ENCODE peak calls at places on chromosomes 11 and 22, in nine cellular contexts. O is IMR-90, J is fibroblast of lung, H is Panc1, L is OCI-LY7, T is glutamatergic neuron, Y is cardiac fibroblast, K is A549, B is tibial artery. N is an unnamed sample.

GRCh38 chr22:38124236-38124974 is 13.9 kb upstream of the BAIAP2L2 start:
- DNase-seq in O (no peak), J (no peak), H (no peak), L (no peak), T (no peak), Y (no peak), K (no peak), B (no peak), N (no peak)

GRCh38 chr11:120061036-120061760 is 76.7 kb downstream of the TRIM29 start:
- DNase-seq in O (no peak), J (no peak), H (no peak), L (no peak), T (no peak), Y (no peak), K (no peak), B (no peak), N (no peak)

GRCh38 chr11:57903441-57904123 is 120.1 kb upstream of the OR9Q1 start:
- DNase-seq in O (peak), J (no peak), H (no peak), L (no peak), T (no peak), Y (peak), K (peak), B (no peak), N (no peak)

GRCh38 chr22:32775957-32776356 is 25.5 kb upstream of the TIMP3 start:
- DNase-seq in O (no peak), J (no peak), H (no peak), L (peak), T (no peak), Y (no peak), K (peak), B (no peak), N (no peak)

GRCh38 chr22:36510966-36511881 is 4.4 kb upstream of the FOXRED2 start:
- DNase-seq in O (peak), J (peak), H (no peak), L (peak), T (peak), Y (peak), K (peak), B (no peak), N (peak)

GRCh38 chr11:22802861-22803260 is 26.7 kb downstream of the SVIP start:
- DNase-seq in O (no peak), J (no peak), H (no peak), L (no peak), T (no peak), Y (no peak), K (no peak), B (no peak), N (no peak)

GRCh38 chr11:121716060-121716459 is 263.3 kb upstream of the SORL1-AS1 start:
- DNase-seq in O (peak), J (peak), H (no peak), L (no peak), T (no peak), Y (peak), K (no peak), B (no peak), N (no peak)

GRCh38 chr11:22371188-22371587 is 33.0 kb downstream of the SLC17A6 start:
- DNase-seq in O (no peak), J (no peak), H (no peak), L (no peak), T (no peak), Y (no peak), K (no peak), B (no peak), N (no peak)

GRCh38 chr11:45872513-45873356 is 12.7 kb upstream of the MAPK8IP1 start:
- DNase-seq in O (peak), J (peak), H (no peak), L (peak), T (peak), Y (peak), K (peak), B (no peak), N (peak)

GRCh38 chr11:106076421-106076922 is 675 bp downstream of the KBTBD3 start:
- DNase-seq in O (no peak), J (no peak), H (peak), L (peak), T (no peak), Y (no peak), K (no peak), B (peak), N (no peak)

GRCh38 chr11:8209208-8209807 is 40.5 kb upstream of the RIC3 start:
- DNase-seq in O (no peak), J (no peak), H (no peak), L (no peak), T (no peak), Y (no peak), K (no peak), B (no peak), N (no peak)

GRCh38 chr11:67371549-67372231 is 1.7 kb downstream of the CLCF1 start:
- DNase-seq in O (peak), J (peak), H (no peak), L (peak), T (peak), Y (peak), K (peak), B (peak), N (no peak)

GRCh38 chr22:22213231-22213630 is 31.4 kb upstream of the VPREB1 start:
- DNase-seq in O (peak), J (peak), H (no peak), L (no peak), T (no peak), Y (no peak), K (no peak), B (no peak), N (no peak)

GRCh38 chr11:123454060-123454651 is 24.1 kb downstream of the GRAMD1B start:
- DNase-seq in O (peak), J (no peak), H (no peak), L (no peak), T (no peak), Y (peak), K (peak), B (no peak), N (no peak)

GRCh38 chr11:121494355-121495099 is 41.8 kb upstream of the SORL1-AS1 start:
- DNase-seq in O (no peak), J (no peak), H (no peak), L (peak), T (no peak), Y (no peak), K (no peak), B (no peak), N (no peak)

GRCh38 chr11:124863826-124864165 is 1.4 kb upstream of the ROBO3 start:
- DNase-seq in O (no peak), J (no peak), H (no peak), L (no peak), T (no peak), Y (no peak), K (no peak), B (no peak), N (no peak)

GRCh38 chr22:19730141-19730661 is 6.9 kb downstream of the GP1BB start:
- DNase-seq in O (no peak), J (no peak), H (no peak), L (no peak), T (no peak), Y (no peak), K (no peak), B (no peak), N (no peak)
- TF ChIP-seq CTCF in O (no peak), J (no peak), H (no peak), L (no peak), T (no peak), Y (no peak), K (no peak), B (no peak), N (no peak)

GRCh38 chr11:93611836-93612677 is 49.4 kb upstream of the CEP295 start:
- DNase-seq in O (no peak), J (no peak), H (no peak), L (no peak), T (no peak), Y (no peak), K (no peak), B (no peak), N (no peak)

GRCh38 chr11:93608280-93608862 is 53.1 kb upstream of the CEP295 start:
- DNase-seq in O (no peak), J (no peak), H (no peak), L (no peak), T (no peak), Y (no peak), K (no peak), B (no peak), N (no peak)

GRCh38 chr11:93613432-93613831 is 48.0 kb upstream of the CEP295 start:
- DNase-seq in O (no peak), J (no peak), H (no peak), L (no peak), T (no peak), Y (no peak), K (no peak), B (no peak), N (no peak)

GRCh38 chr11:93614111-93614784 is 47.2 kb upstream of the CEP295 start:
- DNase-seq in O (no peak), J (no peak), H (no peak), L (peak), T (no peak), Y (no peak), K (peak), B (no peak), N (peak)
- TF ChIP-seq CTCF in O (no peak), J (peak), H (peak), L (peak), T (no peak), Y (peak), K (peak), B (no peak), N (peak)

GRCh38 chr11:10908215-10908990 is 50.5 kb upstream of the ZBED5 start:
- DNase-seq in O (peak), J (peak), H (no peak), L (no peak), T (no peak), Y (peak), K (peak), B (no peak), N (no peak)

GRCh38 chr11:10902301-10902700 is 44.4 kb upstream of the ZBED5 start:
- DNase-seq in O (no peak), J (peak), H (no peak), L (no peak), T (no peak), Y (no peak), K (no peak), B (no peak), N (no peak)

GRCh38 chr11:10909141-10909883 is 51.5 kb upstream of the ZBED5 start:
- DNase-seq in O (peak), J (no peak), H (no peak), L (no peak), T (no peak), Y (peak), K (no peak), B (no peak), N (no peak)

GRCh38 chr11:10902756-10903155 is 44.9 kb upstream of the ZBED5 start:
- DNase-seq in O (no peak), J (no peak), H (no peak), L (no peak), T (no peak), Y (no peak), K (no peak), B (no peak), N (no peak)

DNA sequence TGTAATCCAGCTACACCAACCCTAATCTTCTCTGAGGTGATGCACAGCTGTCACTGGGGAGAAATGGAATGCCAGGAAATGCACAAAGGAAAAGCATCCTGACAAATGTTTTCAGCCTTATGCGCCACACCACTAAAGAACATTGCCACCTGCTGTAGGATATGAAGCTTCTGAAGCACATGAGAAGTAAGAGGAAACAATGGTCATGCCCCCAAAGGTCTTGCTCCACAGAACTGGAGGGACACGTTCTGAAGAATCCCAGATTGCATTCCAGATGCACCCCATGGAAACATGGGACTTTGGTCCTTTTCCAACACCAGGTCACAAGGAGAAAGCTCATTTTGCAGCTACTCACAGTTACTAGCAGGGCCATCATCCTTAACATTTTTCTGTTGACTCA is 48.7 kb upstream of the ZBED5 start:
- DNase-seq in O (peak), J (peak), H (no peak), L (no peak), T (no peak), Y (peak), K (peak), B (no peak), N (no peak)
- TF ChIP-seq CTCF in O (no peak), J (peak), H (no peak), L (no peak), T (no peak), Y (peak), K (peak), B (no peak), N (no peak)

GRCh38 chr11:18802381-18803257 is 11.0 kb upstream of the PTPN5 start:
- DNase-seq in O (peak), J (peak), H (peak), L (peak), T (peak), Y (peak), K (peak), B (no peak), N (peak)
- TF ChIP-seq CTCF in O (peak), J (peak), H (peak), L (peak), T (no peak), Y (peak), K (peak), B (peak), N (peak)

DNA sequence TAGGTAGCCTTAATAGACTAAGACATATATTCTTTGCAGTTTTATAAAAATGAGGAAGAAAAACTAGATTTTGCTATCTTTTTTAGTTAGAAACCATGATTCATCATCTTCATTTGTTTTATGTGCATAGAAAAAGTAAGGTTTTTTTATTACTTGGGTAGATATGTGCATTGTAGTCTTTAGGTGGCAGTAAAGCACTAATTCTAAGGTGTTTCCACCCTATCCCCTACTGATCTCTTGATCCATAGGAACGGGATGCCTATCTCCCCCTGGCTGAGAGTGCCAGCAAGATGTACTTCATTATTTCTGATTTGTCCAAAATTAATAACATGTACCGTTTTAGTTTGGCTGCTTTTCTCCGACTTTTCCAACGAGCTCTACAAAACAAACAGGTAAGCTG is 148.1 kb downstream of the DYNC2H1 start:
- DNase-seq in O (peak), J (peak), H (peak), L (no peak), T (no peak), Y (peak), K (peak), B (no peak), N (no peak)
- TF ChIP-seq CTCF in O (peak), J (peak), H (peak), L (peak), T (no peak), Y (peak), K (peak), B (no peak), N (peak)

DNA sequence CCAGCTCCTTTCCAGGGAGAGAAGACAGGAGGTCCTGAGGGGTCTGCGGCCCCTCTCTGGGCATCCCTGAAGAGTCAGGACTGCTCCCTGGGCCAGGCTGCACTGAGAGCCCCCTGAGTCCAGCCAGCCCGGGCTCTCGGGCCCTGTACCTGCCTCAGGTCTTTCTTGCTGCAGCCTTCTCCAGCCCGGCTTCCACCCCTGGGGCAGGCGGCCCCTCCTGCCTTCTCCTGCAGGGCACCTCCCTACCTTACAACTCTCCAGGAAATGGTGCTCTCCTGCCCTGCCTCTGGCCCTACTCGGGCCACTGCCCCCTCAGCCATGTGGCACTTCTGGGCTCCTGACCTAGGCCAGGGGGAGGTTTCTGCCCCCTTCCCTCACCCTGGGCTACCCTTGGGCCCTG is 251.0 kb downstream of the NXPE2 start:
- DNase-seq in O (no peak), J (no peak), H (no peak), L (no peak), T (no peak), Y (no peak), K (no peak), B (no peak), N (no peak)
- TF ChIP-seq CTCF in O (no peak), J (no peak), H (no peak), L (no peak), T (no peak), Y (no peak), K (no peak), B (no peak), N (no peak)

GRCh38 chr22:29204617-29205183 is 996 bp upstream of the EMID1 start:
- DNase-seq in O (no peak), J (no peak), H (no peak), L (no peak), T (no peak), Y (no peak), K (no peak), B (no peak), N (no peak)

GRCh38 chr22:29206372-29207230 is 905 bp downstream of the EMID1 start:
- DNase-seq in O (no peak), J (no peak), H (no peak), L (no peak), T (no peak), Y (no peak), K (no peak), B (no peak), N (peak)

GRCh38 chr22:29207231-29207550 is 1.5 kb downstream of the EMID1 start:
- DNase-seq in O (no peak), J (no peak), H (no peak), L (no peak), T (no peak), Y (no peak), K (no peak), B (no peak), N (no peak)

GRCh38 chr22:29205260-29205597 is 467 bp upstream of the EMID1 start:
- DNase-seq in O (no peak), J (no peak), H (no peak), L (no peak), T (no peak), Y (no peak), K (no peak), B (no peak), N (no peak)

GRCh38 chr22:29205598-29206371 is at the start of gene EMID1:
- DNase-seq in O (peak), J (no peak), H (no peak), L (no peak), T (peak), Y (peak), K (peak), B (no peak), N (no peak)
- TF ChIP-seq CTCF in O (peak), J (peak), H (no peak), L (no peak), T (no peak), Y (peak), K (no peak), B (no peak), N (no peak)

GRCh38 chr11:24509114-24509513 is 12.3 kb downstream of the LUZP2 start:
- DNase-seq in O (peak), J (peak), H (no peak), L (no peak), T (no peak), Y (peak), K (no peak), B (no peak), N (no peak)
- TF ChIP-seq CTCF in O (peak), J (peak), H (peak), L (peak), T (no peak), Y (no peak), K (no peak), B (no peak), N (no peak)

GRCh38 chr11:116357769-116358544 is 414.8 kb downstream of the BUD13 start:
- DNase-seq in O (no peak), J (no peak), H (no peak), L (no peak), T (peak), Y (no peak), K (peak), B (no peak), N (peak)
- TF ChIP-seq CTCF in O (peak), J (no peak), H (peak), L (peak), T (peak), Y (no peak), K (no peak), B (no peak), N (peak)

GRCh38 chr11:76415073-76415472 is 29.7 kb upstream of the EMSY start:
- DNase-seq in O (no peak), J (no peak), H (no peak), L (peak), T (no peak), Y (no peak), K (peak), B (no peak), N (no peak)

GRCh38 chr11:76424379-76424778 is 20.4 kb upstream of the EMSY start:
- DNase-seq in O (no peak), J (no peak), H (no peak), L (no peak), T (no peak), Y (no peak), K (no peak), B (no peak), N (no peak)

GRCh38 chr11:76424891-76425290 is 19.9 kb upstream of the EMSY start:
- DNase-seq in O (no peak), J (no peak), H (no peak), L (no peak), T (no peak), Y (no peak), K (no peak), B (no peak), N (no peak)

GRCh38 chr11:76419896-76420295 is 24.9 kb upstream of the EMSY start:
- DNase-seq in O (no peak), J (no peak), H (no peak), L (peak), T (no peak), Y (peak), K (peak), B (no peak), N (no peak)
- TF ChIP-seq CTCF in O (peak), J (peak), H (peak), L (peak), T (peak), Y (peak), K (peak), B (no peak), N (peak)